ENCODE peak calls at places on chromosomes 3 and 15, in nine cellular contexts. S is A549, L is Peyer's patch, V is heart left ventricle, M is stomach, G is breast epithelium, B is H1, Q is HCT116, I is prostate gland. D is an unnamed sample.

GRCh38 chr15:88800026-88800425 is 3.2 kb upstream of the ACAN start:
- DNase-seq in S (no peak), L (no peak), V (no peak), M (no peak), G (no peak), B (no peak), Q (no peak), I (no peak), D (no peak)

GRCh38 chr3:111616417-111617105 is 21.4 kb upstream of the ZBED2 start:
- DNase-seq in S (no peak), L (peak; percentile 74), V (no peak), M (no peak), G (no peak), B (no peak), Q (no peak), I (no peak), D (no peak)

GRCh38 chr15:46091860-46092450 is 457.1 kb downstream of the SQOR start:
- DNase-seq in S (peak; percentile 1), L (no peak), V (no peak), M (no peak), G (no peak), B (peak; percentile 15), Q (peak; percentile 4), I (peak; percentile 19), D (peak; percentile 36)

GRCh38 chr3:54954019-54954418 is 26.2 kb upstream of the LRTM1 start:
- DNase-seq in S (peak; percentile 3), L (no peak), V (no peak), M (no peak), G (no peak), B (peak; percentile 19), Q (no peak), I (no peak), D (no peak)

GRCh38 chr3:45123030-45123429 is 23.1 kb downstream of the CDCP1 start:
- DNase-seq in S (peak; percentile 41), L (no peak), V (no peak), M (no peak), G (no peak), B (no peak), Q (no peak), I (no peak), D (no peak)

GRCh38 chr3:175535351-175535750 is 676.2 kb downstream of the NAALADL2 start:
- DNase-seq in S (no peak), L (no peak), V (no peak), M (no peak), G (no peak), B (no peak), Q (no peak), I (no peak), D (no peak)

GRCh38 chr3:111714305-111714704 is 119.2 kb upstream of the ZBED2 start:
- DNase-seq in S (no peak), L (no peak), V (no peak), M (no peak), G (no peak), B (peak; percentile 25), Q (no peak), I (no peak), D (no peak)

GRCh38 chr3:103393395-103394186 is 958.8 kb downstream of the ZPLD1 start:
- DNase-seq in S (no peak), L (no peak), V (no peak), M (no peak), G (no peak), B (no peak), Q (no peak), I (no peak), D (no peak)

GRCh38 chr3:119352863-119353527 is 58.8 kb downstream of the ARHGAP31 start:
- DNase-seq in S (no peak), L (no peak), V (no peak), M (no peak), G (no peak), B (no peak), Q (peak; percentile 8), I (no peak), D (no peak)

GRCh38 chr3:180275176-180275575 is 238.4 kb upstream of the PEX5L start:
- DNase-seq in S (no peak), L (no peak), V (no peak), M (no peak), G (no peak), B (no peak), Q (no peak), I (no peak), D (no peak)

GRCh38 chr15:69749797-69750196 is 297.2 kb downstream of the RPLP1 start:
- DNase-seq in S (no peak), L (no peak), V (no peak), M (no peak), G (no peak), B (no peak), Q (peak; percentile 13), I (no peak), D (no peak)
- TF ChIP-seq CTCF in S (peak; percentile 39), L (peak; percentile 40), V (no peak), M (no peak), G (no peak), B (no peak), Q (peak; percentile 50), I (no peak), D (no peak)

GRCh38 chr3:14875411-14876175 is 56.8 kb downstream of the FGD5 start:
- DNase-seq in S (no peak), L (no peak), V (no peak), M (no peak), G (no peak), B (no peak), Q (no peak), I (no peak), D (no peak)

GRCh38 chr3:14880486-14881179 is 61.9 kb downstream of the FGD5 start:
- DNase-seq in S (no peak), L (no peak), V (no peak), M (no peak), G (no peak), B (no peak), Q (no peak), I (no peak), D (no peak)

GRCh38 chr3:14877404-14877803 is 58.6 kb downstream of the FGD5 start:
- DNase-seq in S (no peak), L (no peak), V (no peak), M (no peak), G (no peak), B (no peak), Q (no peak), I (no peak), D (no peak)

GRCh38 chr3:14879161-14879888 is 60.6 kb downstream of the FGD5 start:
- DNase-seq in S (no peak), L (peak; percentile 74), V (peak; percentile 65), M (no peak), G (no peak), B (no peak), Q (no peak), I (no peak), D (no peak)

DNA sequence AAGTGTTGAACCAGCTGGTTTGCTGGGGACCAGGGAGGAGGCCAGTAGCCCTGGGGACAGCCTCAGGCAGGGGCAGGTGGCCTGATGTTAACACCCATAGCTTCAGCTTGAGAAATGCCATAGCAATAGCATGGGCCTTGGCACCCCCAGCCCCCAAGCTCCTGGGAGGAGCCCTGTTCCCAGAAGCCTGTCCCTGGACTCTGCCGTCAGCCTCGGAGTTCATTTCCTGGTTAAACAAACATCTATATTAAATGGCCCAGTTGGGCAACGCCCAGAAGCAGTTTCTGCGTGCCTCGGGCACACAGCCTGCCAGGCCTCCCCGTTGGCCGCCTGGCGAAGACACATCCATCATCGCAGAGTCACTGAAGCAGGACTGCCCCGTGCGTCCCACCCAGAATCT is 58.2 kb downstream of the FGD5 start:
- DNase-seq in S (peak; percentile 35), L (peak; percentile 89), V (peak; percentile 75), M (peak; percentile 81), G (peak; percentile 29), B (no peak), Q (no peak), I (peak; percentile 84), D (peak; percentile 26)
- TF ChIP-seq POLR2A in S (no peak), L (peak; percentile 42), V (no peak), M (no peak), G (no peak), B (no peak), Q (no peak), I (no peak), D (no peak)

GRCh38 chr3:109903100-109903499 is 565.8 kb upstream of the DPPA4 start:
- DNase-seq in S (no peak), L (no peak), V (no peak), M (no peak), G (no peak), B (no peak), Q (no peak), I (no peak), D (no peak)
- TF ChIP-seq CTCF in S (no peak), L (no peak), V (no peak), M (no peak), G (no peak), B (peak; percentile 15), Q (no peak), I (no peak), D (no peak)

GRCh38 chr15:40436116-40436891 is 4.4 kb upstream of the BAHD1 start:
- DNase-seq in S (no peak), L (no peak), V (no peak), M (no peak), G (no peak), B (no peak), Q (no peak), I (no peak), D (peak; percentile 47)

GRCh38 chr15:40439461-40440299 is 1.1 kb upstream of the BAHD1 start:
- DNase-seq in S (no peak), L (peak; percentile 65), V (peak; percentile 59), M (peak; percentile 47), G (peak; percentile 56), B (peak; percentile 68), Q (no peak), I (no peak), D (peak; percentile 65)

GRCh38 chr15:40436892-40437753 is 3.6 kb upstream of the BAHD1 start:
- DNase-seq in S (no peak), L (no peak), V (no peak), M (no peak), G (no peak), B (no peak), Q (no peak), I (no peak), D (no peak)

GRCh38 chr15:40438712-40439111 is 2.0 kb upstream of the BAHD1 start:
- DNase-seq in S (no peak), L (no peak), V (no peak), M (peak; percentile 53), G (no peak), B (no peak), Q (no peak), I (no peak), D (peak; percentile 57)

DNA sequence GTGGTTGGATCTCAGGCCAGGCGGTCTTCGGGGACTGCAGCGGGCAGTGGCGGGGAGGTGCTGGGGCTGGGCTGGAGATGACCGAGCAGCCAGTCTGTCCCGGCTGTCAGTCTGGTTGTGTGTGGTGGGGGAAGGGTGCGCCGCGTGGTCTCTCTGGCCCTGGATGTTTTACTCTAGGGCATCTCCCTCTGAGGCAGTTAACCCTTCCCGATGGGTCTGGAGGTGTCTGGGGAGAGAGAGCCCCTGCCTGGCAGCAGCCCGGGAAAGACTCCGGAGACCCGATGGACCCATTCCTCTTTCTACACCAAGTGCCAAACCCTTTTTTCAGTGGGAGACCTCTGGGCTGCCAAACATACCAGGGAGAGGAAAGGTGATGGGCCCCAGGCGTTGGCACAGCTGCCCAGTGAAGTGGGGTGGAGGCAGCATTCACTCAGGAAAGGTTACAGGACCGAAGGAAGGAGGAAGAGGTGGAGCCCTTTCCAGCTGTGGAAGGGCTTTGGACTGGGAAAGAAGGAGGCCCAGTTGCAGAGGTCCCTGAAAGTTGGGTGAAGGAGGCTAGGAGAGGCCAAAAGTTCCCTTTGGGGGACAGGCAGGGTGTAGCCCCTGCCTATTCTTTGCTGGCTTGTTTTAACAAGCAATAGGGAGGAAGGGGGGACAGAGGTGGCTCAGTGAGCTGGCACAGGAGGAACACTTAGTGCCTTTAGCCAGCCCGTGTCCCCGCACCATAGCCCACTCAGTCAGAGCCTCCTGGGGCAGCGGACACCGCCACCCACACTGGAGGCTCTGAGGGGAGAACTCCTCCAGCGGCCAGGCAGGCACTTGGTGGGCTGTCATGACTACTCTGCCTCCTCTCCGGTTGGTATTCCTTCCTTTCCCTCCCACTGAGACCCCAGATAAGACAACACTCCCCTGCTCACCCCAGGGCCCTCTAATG is 2.7 kb upstream of the BAHD1 start:
- DNase-seq in S (no peak), L (no peak), V (no peak), M (no peak), G (no peak), B (no peak), Q (no peak), I (no peak), D (no peak)
- TF ChIP-seq POLR2A in S (no peak), L (no peak), V (no peak), M (no peak), G (no peak), B (no peak), Q (no peak), I (no peak), D (no peak)